ENCODE peak calls at places on chromosome 20, in seven cellular contexts. B, P, D, O, X, K and V are unnamed samples.

GRCh38 chr20:15899972-15900371 is 673.3 kb downstream of the KIF16B start:
- DNase-seq in X (no peak), K (no peak), B (no peak), D (no peak), O (no peak), P (no peak), V (no peak)

GRCh38 chr20:57620274-57620990 is at the start of gene ZBP1:
- DNase-seq in K (peak), B (no peak), X (peak), O (no peak), D (no peak), P (peak), V (peak)

GRCh38 chr20:50019466-50020256 is 36.9 kb downstream of the SNAI1 start:
- DNase-seq in D (no peak), X (no peak), B (no peak), O (no peak), K (no peak), P (no peak), V (no peak)

GRCh38 chr20:16491277-16491912 is 81.9 kb downstream of the KIF16B start:
- DNase-seq in P (no peak), B (no peak), K (no peak), D (no peak), O (no peak), X (peak), V (no peak)

GRCh38 chr20:49446808-49447207 is 35.7 kb downstream of the KCNB1 start:
- DNase-seq in O (no peak), B (no peak), P (no peak), D (no peak), X (no peak), K (peak), V (no peak)

GRCh38 chr20:41935259-41935791 is 317.1 kb upstream of the CHD6 start:
- DNase-seq in D (peak), P (no peak), B (no peak), K (no peak), O (peak), X (no peak), V (no peak)

GRCh38 chr20:6169251-6169650 is 46.4 kb upstream of the FERMT1 start:
- DNase-seq in B (peak), D (no peak), O (no peak), P (no peak), X (no peak), K (no peak), V (no peak)

GRCh38 chr20:7155282-7155681 is 387.8 kb downstream of the BMP2 start:
- DNase-seq in D (no peak), X (no peak), K (no peak), O (no peak), B (no peak), P (no peak), V (no peak)

GRCh38 chr20:2693286-2693995 is 861 bp downstream of the EBF4 start:
- DNase-seq in O (peak), X (no peak), K (peak), P (peak), B (no peak), D (peak), V (no peak)

GRCh38 chr20:35908007-35908406 is 46.3 kb downstream of the SCAND1 start:
- DNase-seq in B (no peak), D (no peak), P (no peak), X (no peak), O (no peak), K (no peak), V (no peak)

GRCh38 chr20:1888796-1889463 is 6.3 kb upstream of the SIRPA start:
- DNase-seq in X (no peak), D (no peak), K (no peak), P (no peak), B (peak), O (no peak), V (no peak)

GRCh38 chr20:36493013-36493800 is 48.1 kb upstream of the MYL9 start:
- DNase-seq in K (peak), P (no peak), B (no peak), O (peak), X (no peak), D (peak), V (no peak)

GRCh38 chr20:49700411-49701185 is 13.1 kb downstream of the B4GALT5 start:
- DNase-seq in B (peak), D (no peak), O (peak), X (no peak), K (no peak), P (no peak), V (no peak)

GRCh38 chr20:10965936-10966470 is 292.2 kb upstream of the JAG1 start:
- DNase-seq in D (no peak), O (no peak), X (no peak), K (no peak), P (no peak), B (no peak), V (no peak)

GRCh38 chr20:38726849-38727601 is 2.7 kb downstream of the SLC32A1 start:
- DNase-seq in P (peak), X (no peak), D (peak), K (peak), B (peak), O (peak), V (peak)

GRCh38 chr20:34052414-34052813 is 58.7 kb downstream of the RALY start:
- DNase-seq in K (no peak), D (no peak), O (no peak), X (no peak), B (no peak), P (no peak), V (no peak)

GRCh38 chr20:8050117-8050837 is 30.7 kb upstream of the TMX4 start:
- DNase-seq in X (no peak), K (no peak), O (no peak), B (no peak), D (no peak), P (no peak), V (no peak)

GRCh38 chr20:57560554-57561355 is at the start of gene PCK1:
- DNase-seq in X (no peak), D (no peak), K (no peak), P (no peak), O (peak), B (peak), V (no peak)

GRCh38 chr20:4883546-4883945 is 117.8 kb downstream of the SLC23A2 start:
- DNase-seq in K (no peak), O (no peak), B (no peak), D (no peak), P (no peak), X (no peak), V (no peak)
- TF ChIP-seq TAF1 in K (no peak), O (no peak), B (no peak), D (no peak), P (no peak), X (no peak), V (no peak)

GRCh38 chr20:51126337-51126736 is 103.4 kb upstream of the KCNG1 start:
- DNase-seq in D (no peak), B (no peak), P (no peak), O (no peak), K (no peak), X (no peak), V (no peak)

GRCh38 chr20:51125774-51126173 is 102.9 kb upstream of the KCNG1 start:
- DNase-seq in D (no peak), X (no peak), K (no peak), B (no peak), P (no peak), O (no peak), V (no peak)

GRCh38 chr20:51129201-51129671 is 106.3 kb upstream of the KCNG1 start:
- DNase-seq in X (no peak), O (no peak), K (no peak), P (no peak), D (peak), B (no peak), V (no peak)

GRCh38 chr20:51127713-51128112 is 104.8 kb upstream of the KCNG1 start:
- DNase-seq in P (no peak), D (no peak), O (no peak), B (no peak), X (no peak), K (no peak), V (no peak)

DNA sequence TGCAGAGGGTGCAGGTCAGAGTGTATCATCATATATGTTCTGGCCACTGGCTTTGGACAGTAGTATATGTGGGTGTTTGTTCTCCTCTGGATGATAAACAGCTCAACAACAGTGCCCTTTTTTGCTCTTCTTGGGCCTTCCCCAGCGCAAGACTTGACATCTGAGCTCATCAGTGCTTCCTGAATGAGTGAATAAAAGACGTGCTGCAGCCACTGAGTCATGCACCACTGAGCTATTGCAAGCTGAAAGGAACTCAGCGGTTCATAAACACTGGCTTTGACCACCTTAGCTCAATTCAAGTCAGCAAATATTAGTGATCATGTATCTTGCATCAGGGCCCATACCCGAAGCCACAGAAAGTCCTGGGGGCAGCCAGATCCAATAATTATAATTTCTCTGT is 105.3 kb upstream of the KCNG1 start:
- DNase-seq in X (no peak), K (no peak), P (no peak), B (no peak), O (no peak), D (no peak), V (no peak)
- TF ChIP-seq TAF1 in X (no peak), K (no peak), P (no peak), B (no peak), O (no peak), D (no peak), V (no peak)

GRCh38 chr20:54179946-54180345 is 6.2 kb upstream of the CYP24A1 start:
- DNase-seq in D (no peak), X (no peak), B (no peak), P (no peak), K (no peak), O (no peak), V (no peak)
- TF ChIP-seq TAF1 in D (no peak), X (no peak), B (no peak), P (no peak), K (no peak), O (no peak), V (no peak)

DNA sequence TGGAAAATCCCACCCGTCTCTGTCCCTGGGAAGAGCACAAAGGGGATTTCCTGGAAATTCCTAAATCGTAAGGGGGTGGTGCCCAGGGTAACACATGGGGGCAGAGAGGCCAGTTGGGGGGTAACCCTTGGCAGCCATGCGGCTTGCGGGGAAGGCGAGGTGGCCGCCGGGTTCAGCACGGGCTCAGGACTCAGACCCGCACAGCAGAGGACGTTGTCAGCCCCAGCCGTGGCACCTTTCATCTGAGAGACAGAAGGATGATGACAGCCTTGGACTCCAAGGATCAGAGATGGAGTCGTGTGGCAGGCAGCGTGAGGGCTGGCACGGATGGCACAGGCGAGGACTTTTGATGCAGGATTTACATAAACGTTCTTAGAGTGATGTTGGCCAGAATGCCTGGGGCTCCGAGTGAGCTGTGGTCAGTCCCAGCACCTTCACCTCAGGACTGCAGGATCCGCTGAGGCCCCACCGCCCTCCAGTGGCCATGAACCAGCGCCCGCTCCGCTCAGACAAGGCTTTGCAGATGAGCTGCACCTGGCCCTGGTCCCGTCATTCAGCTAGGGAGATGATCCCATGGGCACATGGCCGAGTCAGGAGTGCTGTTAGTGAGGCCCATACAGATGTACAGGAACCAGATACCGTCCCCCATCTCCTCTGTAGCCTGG is 190.3 kb downstream of the TAF4 start:
- DNase-seq in X (no peak), O (no peak), K (no peak), P (no peak), D (peak), B (no peak), V (no peak)
- TF ChIP-seq TAF1 in X (no peak), O (no peak), K (no peak), P (no peak), D (no peak), B (no peak), V (no peak)

DNA sequence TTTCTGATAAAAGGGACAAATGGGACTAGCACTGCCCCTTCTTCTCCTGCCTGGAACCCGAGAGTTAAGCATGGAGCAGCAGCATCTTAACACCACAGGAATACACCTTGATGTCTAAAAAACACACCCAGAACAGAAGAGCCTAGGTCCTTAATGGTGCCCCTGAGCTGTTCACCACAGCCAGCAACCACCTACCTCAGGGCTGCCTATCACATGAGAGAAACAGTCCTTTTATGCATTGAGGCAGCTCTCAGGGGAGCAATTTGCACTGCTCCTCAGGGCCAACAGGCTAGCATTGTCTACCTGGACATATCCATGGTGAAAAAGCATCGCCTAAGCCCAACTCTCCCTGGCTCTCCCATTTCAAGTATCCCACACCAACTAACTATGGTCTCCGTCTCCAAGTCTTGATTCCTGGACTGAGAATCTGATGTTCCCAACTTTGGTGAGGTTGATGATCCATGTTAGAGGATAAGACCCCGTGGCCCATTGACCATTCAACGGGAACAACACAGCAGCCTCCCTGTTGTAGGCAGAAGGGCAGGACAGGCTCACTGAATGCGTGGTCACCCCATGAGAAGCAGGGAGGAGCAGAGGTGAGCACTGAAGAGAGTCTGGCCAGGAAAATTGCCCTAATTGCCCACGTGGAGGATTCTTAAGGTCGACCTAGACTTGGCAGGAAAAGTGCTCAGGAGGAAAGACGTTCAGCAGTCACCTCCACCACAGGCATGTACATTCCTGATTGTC is 4.1 kb upstream of the APMAP start:
- DNase-seq in X (no peak), P (no peak), O (no peak), K (peak), B (no peak), D (no peak), V (no peak)
- TF ChIP-seq TAF1 in X (no peak), P (no peak), O (no peak), K (no peak), B (no peak), D (no peak), V (no peak)

DNA sequence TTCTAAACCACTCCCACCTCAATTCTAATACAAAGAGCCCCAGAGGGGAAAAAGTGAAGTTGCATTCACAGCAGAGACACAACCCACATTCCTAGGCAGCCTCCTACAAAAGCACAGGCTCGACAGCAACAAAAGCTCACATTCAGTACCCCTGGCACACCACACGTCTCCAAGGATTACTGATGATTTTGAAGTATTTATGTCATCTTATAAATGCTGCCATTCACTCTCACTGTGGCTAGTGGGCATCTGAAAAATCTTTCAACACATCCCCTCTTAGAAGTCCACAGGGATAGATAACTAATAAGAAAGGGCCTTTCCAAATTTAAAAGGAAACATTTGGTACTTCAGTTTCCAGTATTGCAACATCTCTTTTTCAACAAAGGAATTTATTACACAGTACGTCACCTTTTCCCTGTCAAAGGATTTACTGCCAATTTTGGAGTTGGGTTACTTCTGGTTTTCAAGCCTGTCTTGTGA is 146.7 kb downstream of the TASP1 start:
- DNase-seq in P (no peak), B (no peak), O (no peak), D (no peak), X (no peak), K (no peak), V (no peak)
- TF ChIP-seq TAF1 in P (no peak), B (no peak), O (no peak), D (no peak), X (no peak), K (peak), V (no peak)

DNA sequence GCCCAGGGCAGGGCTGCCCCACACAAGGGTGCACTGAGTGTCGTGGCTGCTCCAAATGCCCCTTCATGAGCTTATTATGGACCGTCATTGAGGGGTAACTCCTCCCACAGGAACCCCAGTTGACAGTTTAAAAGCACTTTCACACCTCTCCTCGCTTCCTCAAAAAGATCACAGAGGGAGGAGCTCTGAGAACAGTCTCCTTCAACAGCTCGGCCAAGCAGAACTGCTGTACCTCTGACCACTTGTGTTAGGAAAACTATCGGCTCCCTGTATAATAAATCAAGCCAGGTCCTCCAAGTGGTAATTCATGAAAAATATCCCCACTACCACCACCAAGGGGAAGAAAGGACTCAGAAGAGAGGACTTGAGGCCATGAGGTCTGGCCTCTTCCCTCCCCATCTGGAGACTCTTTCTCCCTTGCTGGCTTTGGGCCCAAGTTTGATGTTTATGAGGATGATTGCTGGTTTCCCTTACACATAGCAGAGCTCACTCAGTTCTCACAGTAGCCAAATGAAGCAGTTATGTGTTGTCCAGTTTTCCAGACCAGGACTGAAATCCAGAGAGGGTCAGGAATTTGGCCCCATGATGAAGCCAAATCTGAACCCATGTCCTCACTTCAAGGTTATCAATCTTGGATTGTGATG is 8.7 kb downstream of the SNX21 start:
- DNase-seq in B (no peak), D (no peak), P (peak), O (no peak), K (no peak), X (peak), V (peak)
- TF ChIP-seq TAF1 in B (no peak), D (no peak), P (no peak), O (no peak), K (no peak), X (no peak), V (no peak)

DNA sequence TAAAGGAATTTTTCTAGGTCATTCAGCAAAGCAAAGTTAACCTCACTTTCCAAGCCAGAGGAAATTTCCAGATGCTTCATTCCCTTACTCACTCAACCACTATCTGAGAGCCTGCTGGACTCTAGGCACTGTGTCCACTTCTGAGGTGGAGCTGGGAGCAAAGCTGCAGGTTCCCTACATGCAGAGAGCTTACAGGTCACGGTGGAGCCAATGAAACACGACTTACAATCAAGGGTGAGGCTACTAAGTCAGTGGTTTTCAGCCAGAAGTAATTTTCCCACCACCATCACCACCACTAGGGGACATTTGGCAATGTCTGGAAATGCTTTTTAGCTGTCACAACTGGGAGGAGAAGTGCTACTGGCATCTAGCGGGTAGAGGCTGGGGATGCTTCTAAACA is 34.5 kb upstream of the TSHZ2 start:
- DNase-seq in O (peak), B (peak), P (no peak), D (no peak), K (no peak), X (no peak), V (no peak)
- TF ChIP-seq TAF1 in O (no peak), B (no peak), P (no peak), D (no peak), K (no peak), X (no peak), V (no peak)

DNA sequence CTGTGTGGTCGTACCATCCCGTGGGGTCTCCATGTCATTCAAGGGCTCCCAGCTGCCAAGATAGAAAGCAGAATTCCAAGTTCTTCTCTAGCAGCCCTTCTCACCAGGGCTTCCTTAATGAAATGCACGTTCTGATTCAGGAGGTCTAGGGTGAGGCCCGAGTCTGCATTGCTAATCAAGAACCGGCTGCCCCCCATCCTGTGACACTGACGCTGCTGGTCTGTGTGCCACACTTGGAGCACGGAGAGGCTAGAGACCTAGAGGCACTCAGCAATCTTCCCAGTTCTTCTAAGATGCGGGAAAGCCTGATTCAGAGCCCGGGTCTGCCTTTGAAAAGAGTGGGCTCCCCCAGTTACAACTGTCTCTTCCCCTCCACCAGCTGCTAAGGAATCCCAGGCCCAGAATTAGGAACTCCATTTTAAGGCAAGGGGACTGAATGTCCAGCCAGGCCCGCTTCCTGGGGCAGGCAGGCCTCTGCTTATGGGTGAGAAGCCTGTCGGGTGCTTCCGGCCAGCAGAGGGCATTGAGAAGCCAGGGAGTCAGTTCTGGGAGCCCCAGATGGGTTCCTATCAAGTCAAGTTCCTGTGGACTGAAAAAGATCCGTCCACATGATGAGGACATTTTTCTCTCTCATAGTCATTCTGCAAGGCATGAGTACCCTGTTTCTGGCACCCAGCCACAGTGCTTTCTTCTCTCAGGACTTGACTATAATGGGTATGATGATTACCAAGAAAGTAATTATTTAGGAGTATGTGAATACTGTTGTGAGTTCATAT is 69.8 kb upstream of the RIN2 start:
- DNase-seq in D (peak), P (no peak), K (peak), X (no peak), B (peak), O (peak), V (no peak)
- TF ChIP-seq TAF1 in D (no peak), P (no peak), K (no peak), X (no peak), B (no peak), O (no peak), V (no peak)